ENCODE peak calls at places on chromosomes 2 and 18, in six cellular contexts. W, Q, K, A, G and O are unnamed samples.

GRCh38 chr2:181124499-181124898 is 144.1 kb downstream of the UBE2E3 start:
- DNase-seq in W (no peak), Q (no peak), K (no peak), G (no peak), A (no peak), O (no peak)

GRCh38 chr2:65281626-65282351 is 54.2 kb downstream of the ACTR2 start:
- DNase-seq in A (no peak), W (no peak), K (no peak), G (no peak), Q (no peak), O (no peak)

GRCh38 chr2:237867465-237867864 is 8.0 kb downstream of the RAMP1 start:
- DNase-seq in G (no peak), K (no peak), A (no peak), W (no peak), Q (no peak), O (no peak)

GRCh38 chr2:108215794-108216211 is 24.0 kb upstream of the SULT1C3 start:
- DNase-seq in A (no peak), G (no peak), Q (no peak), W (peak), K (no peak), O (no peak)

GRCh38 chr18:3692113-3692621 is 242.2 kb downstream of the TGIF1 start:
- DNase-seq in K (no peak), W (no peak), A (no peak), G (no peak), Q (no peak), O (no peak)

GRCh38 chr2:203718087-203718486 is 11.6 kb downstream of the CD28 start:
- DNase-seq in G (no peak), A (no peak), K (no peak), Q (no peak), W (no peak), O (no peak)

GRCh38 chr2:55014962-55015939 is 35.0 kb downstream of the RTN4 start:
- DNase-seq in A (no peak), G (peak), K (no peak), Q (peak), W (peak), O (peak)

GRCh38 chr2:10980886-10981425 is 69.2 kb downstream of the KCNF1 start:
- DNase-seq in A (no peak), G (no peak), Q (no peak), W (no peak), K (no peak), O (no peak)

GRCh38 chr2:65064728-65065552 is 8.7 kb downstream of the CEP68 start:
- DNase-seq in W (peak), G (peak), K (no peak), Q (no peak), A (no peak), O (peak)

GRCh38 chr2:38863061-38863695 is 12.6 kb downstream of the DHX57 start:
- DNase-seq in W (no peak), Q (no peak), A (no peak), G (no peak), K (no peak), O (no peak)

GRCh38 chr2:132670104-132670960 is at the start of gene LYPD1:
- DNase-seq in G (peak), K (no peak), W (no peak), A (no peak), Q (peak), O (peak)

GRCh38 chr2:132668189-132668833 is 1.7 kb downstream of the LYPD1 start:
- DNase-seq in A (no peak), Q (peak), W (no peak), G (peak), K (no peak), O (peak)

GRCh38 chr2:132667716-132668115 is 2.3 kb downstream of the LYPD1 start:
- DNase-seq in K (no peak), G (no peak), W (no peak), Q (no peak), A (no peak), O (no peak)

GRCh38 chr2:132669854-132670103 is 226 bp downstream of the LYPD1 start:
- DNase-seq in W (no peak), K (no peak), G (peak), Q (peak), A (no peak), O (peak)

DNA sequence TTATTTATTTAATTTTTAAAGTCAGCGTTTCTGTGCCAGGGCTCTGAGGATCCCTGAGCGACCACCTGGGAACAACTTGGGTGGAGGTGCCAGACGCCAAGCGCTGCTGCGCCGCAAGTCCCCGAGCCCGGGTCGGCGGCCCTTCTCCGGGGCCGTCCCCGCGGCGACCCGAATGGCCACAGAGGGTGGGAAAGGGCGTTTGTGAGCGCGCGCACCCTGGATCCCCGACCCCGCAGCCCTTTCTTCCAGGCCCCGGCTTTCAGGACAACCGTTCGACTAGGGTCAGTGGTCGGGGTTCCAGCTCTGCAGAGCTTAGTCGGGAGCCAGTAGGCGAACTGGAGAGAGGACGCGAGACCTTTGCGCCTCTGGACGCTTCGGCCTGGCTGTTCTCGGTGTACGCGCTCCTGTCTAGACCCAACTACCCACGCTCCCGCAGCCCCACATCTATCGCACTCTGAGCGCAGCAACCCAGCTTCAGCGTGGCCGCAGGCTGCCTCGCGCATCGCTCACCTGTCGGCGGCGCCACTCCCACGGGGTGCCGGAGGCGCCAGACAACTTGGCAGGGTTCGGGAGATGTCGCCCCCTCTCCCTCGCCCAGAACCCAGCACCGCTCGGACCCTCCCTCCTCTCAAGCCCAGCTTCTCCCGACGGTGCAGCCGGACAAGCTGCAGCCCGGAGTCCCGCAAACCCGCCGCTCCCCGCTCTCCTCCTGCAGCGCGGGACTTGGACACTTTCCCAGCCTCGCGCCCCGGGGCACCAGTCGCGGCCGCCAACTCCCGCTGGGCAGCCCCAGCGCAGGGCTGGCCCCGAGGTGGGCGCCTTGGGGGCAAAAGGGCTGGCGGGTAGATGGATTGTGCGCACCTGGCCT is 785 bp downstream of the LYPD1 start:
- DNase-seq in G (peak), Q (peak), K (no peak), A (no peak), W (no peak), O (peak)
- TF ChIP-seq CTCF in G (no peak), Q (no peak), K (no peak), A (no peak), W (peak), O (no peak)

DNA sequence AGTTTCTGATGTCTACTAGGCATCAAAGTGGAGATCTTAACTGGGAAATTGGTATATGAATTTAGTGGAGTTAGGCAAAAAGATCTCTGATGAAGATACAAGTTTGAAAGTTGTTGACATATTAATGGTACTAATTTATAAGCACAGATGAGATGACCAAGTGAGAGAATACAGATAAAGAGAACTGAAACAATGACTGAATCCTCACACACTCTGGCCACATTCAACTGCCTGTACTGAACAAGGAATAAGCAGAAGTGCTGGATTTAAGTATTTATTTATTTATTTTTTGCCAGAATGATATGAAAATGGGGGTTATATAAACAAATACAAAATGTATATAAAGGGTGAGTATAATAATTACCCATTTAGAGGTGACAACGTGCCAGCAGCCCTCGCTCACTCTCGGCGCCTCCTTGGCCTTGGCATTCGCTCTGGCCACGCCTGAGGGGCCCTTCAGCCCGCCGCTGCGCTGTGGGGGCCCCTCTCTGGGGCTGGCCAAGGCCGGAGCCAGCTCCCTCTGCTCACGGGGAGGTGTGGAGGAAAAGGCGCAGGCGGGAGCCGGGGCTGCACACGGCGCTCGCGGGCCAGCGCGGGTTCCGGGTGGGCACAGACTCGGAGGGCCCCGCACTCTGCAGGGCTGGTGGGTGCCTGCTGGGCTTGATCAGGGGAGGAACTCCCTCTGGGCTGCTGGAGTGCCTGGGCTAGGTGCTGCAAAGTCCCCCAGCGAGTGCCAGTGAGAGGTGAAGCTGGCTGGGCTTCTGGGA is 1363.9 kb upstream of the CRIM1 start:
- DNase-seq in G (no peak), Q (no peak), W (no peak), K (no peak), A (no peak), O (no peak)
- TF ChIP-seq CTCF in G (no peak), Q (no peak), W (no peak), K (no peak), A (no peak), O (no peak)

GRCh38 chr2:202703091-202703490 is 68.3 kb downstream of the FAM117B start:
- DNase-seq in W (no peak), Q (no peak), G (no peak), A (no peak), K (no peak), O (no peak)
- TF ChIP-seq CTCF in W (no peak), Q (no peak), G (no peak), A (no peak), K (no peak), O (no peak)

GRCh38 chr2:21924640-21925285 is 801.0 kb downstream of the TDRD15 start:
- DNase-seq in Q (no peak), K (no peak), W (no peak), A (no peak), G (no peak), O (no peak)

GRCh38 chr2:21930224-21930623 is 806.5 kb downstream of the TDRD15 start:
- DNase-seq in A (no peak), W (no peak), K (no peak), Q (no peak), G (no peak), O (no peak)

DNA sequence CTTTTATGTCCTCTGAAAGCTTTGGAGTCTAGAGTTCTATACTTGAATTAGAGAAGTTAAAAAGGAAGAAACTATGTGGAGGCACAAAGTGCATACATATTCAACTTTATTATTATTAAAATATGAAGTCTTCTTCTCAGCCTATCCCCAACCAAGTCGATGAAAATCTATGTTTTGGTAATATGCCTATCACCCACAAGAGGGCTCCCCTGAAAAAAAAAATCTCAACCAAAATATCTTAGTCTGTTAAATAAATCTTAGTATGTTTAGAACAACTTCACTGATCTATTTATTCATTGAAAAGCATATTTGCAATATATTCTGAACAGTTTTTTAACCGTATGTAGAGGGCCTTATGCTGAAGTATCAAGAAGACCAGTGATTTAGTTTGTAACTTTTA is 804.5 kb downstream of the TDRD15 start:
- DNase-seq in K (no peak), G (no peak), Q (no peak), A (no peak), W (no peak), O (no peak)
- TF ChIP-seq CTCF in K (no peak), G (peak), Q (peak), A (no peak), W (no peak), O (peak)